ENCODE peak calls at places on chromosomes 13 and 19, in nine cellular contexts. I is Caco-2; J is uterus; B is colonic mucosa; N is SJSA1; Z is GM12878; X is CD8-positive, alpha-beta T cell; E is left lung; C is endodermal cell. H is an unnamed sample. For H3K27me3, the result is how much of the 10 kb centered on the place peaks cover.

GRCh38 chr13:31965361-31966066 is 66.1 kb upstream of the FRY start:
- DNase-seq in X (no peak), N (no peak), J (no peak), C (no peak), E (no peak), I (no peak), B (no peak), Z (peak), H (no peak)

GRCh38 chr13:57925250-57925649 is 293.7 kb downstream of the PCDH17 start:
- DNase-seq in J (no peak), Z (no peak), C (no peak), I (peak), N (no peak), X (no peak), B (no peak), E (no peak), H (no peak)

GRCh38 chr19:16405091-16405490 is 66.7 kb downstream of the EPS15L1 start:
- DNase-seq in I (no peak), B (no peak), C (no peak), Z (no peak), X (no peak), E (no peak), J (no peak), N (no peak), H (no peak)

GRCh38 chr19:18769989-18770528 is 21.0 kb downstream of the COMP start:
- DNase-seq in I (no peak), B (no peak), E (no peak), C (no peak), X (no peak), Z (no peak), N (no peak), J (no peak), H (no peak)

GRCh38 chr13:22517544-22517943 is 663.2 kb upstream of the SGCG start:
- DNase-seq in Z (no peak), I (no peak), J (no peak), B (no peak), X (no peak), C (no peak), N (no peak), E (no peak), H (no peak)

GRCh38 chr19:58227964-58228583 is 640 bp upstream of the ZNF544 start:
- DNase-seq in J (no peak), N (no peak), X (no peak), Z (no peak), I (peak), E (no peak), C (peak), B (no peak), H (no peak)

GRCh38 chr19:35037716-35038622 is 3.6 kb upstream of the HPN start:
- DNase-seq in J (no peak), C (no peak), X (no peak), N (no peak), Z (peak), B (no peak), I (no peak), E (no peak), H (no peak)

GRCh38 chr13:112907286-112907685 is 61.7 kb upstream of the MCF2L start:
- DNase-seq in J (no peak), B (no peak), N (no peak), Z (no peak), I (no peak), C (peak), X (no peak), E (no peak), H (no peak)

GRCh38 chr19:38617764-38618589 is at the start of gene MAP4K1:
- DNase-seq in B (peak), J (no peak), I (no peak), X (peak), Z (peak), C (peak), E (peak), N (no peak), H (no peak)

GRCh38 chr13:85277753-85278152 is 521.5 kb downstream of the SLITRK6 start:
- DNase-seq in B (no peak), N (peak), I (no peak), Z (no peak), X (no peak), C (no peak), E (no peak), J (no peak), H (no peak)

GRCh38 chr19:32969549-32969948 is 2.2 kb downstream of the CEP89 start:
- DNase-seq in E (no peak), C (no peak), X (no peak), I (no peak), N (no peak), Z (no peak), B (no peak), J (no peak), H (no peak)

GRCh38 chr19:8611391-8611883 is 922 bp upstream of the ADAMTS10 start:
- DNase-seq in C (peak), E (peak), Z (no peak), X (no peak), N (no peak), B (peak), I (no peak), J (peak), H (no peak)

GRCh38 chr13:85853161-85853894 is 54.1 kb upstream of the SLITRK6 start:
- DNase-seq in C (no peak), B (no peak), X (no peak), I (no peak), E (no peak), N (no peak), Z (no peak), J (no peak), H (no peak)

GRCh38 chr19:7799640-7800355 is 30.2 kb upstream of the EVI5L start:
- DNase-seq in B (peak), E (peak), N (peak), Z (no peak), X (peak), I (peak), C (peak), J (peak), H (no peak)

GRCh38 chr13:108269601-108270328 is at the start of gene TNFSF13B:
- DNase-seq in N (no peak), X (peak), B (peak), J (no peak), C (peak), E (peak), I (peak), Z (peak), H (peak)

GRCh38 chr19:48569814-48570213 is 17.8 kb downstream of the SULT2B1 start:
- DNase-seq in I (no peak), B (no peak), J (no peak), E (no peak), Z (no peak), X (no peak), N (no peak), C (no peak), H (no peak)

GRCh38 chr13:51105046-51105445 is 6.0 kb downstream of the C13orf42 start:
- DNase-seq in Z (no peak), J (no peak), C (peak), X (no peak), E (no peak), I (no peak), N (no peak), B (no peak), H (no peak)

GRCh38 chr19:31220540-31220939 is 128.7 kb downstream of the TSHZ3 start:
- DNase-seq in B (no peak), C (peak), J (no peak), Z (no peak), N (no peak), I (no peak), X (no peak), E (no peak), H (no peak)

GRCh38 chr19:45863840-45864628 is at the start of gene FOXA3:
- DNase-seq in J (no peak), Z (no peak), I (peak), C (peak), N (no peak), E (peak), X (peak), B (peak), H (no peak)

GRCh38 chr13:101700598-101700997 is 248.1 kb downstream of the ITGBL1 start:
- DNase-seq in Z (no peak), J (no peak), I (no peak), E (no peak), B (no peak), N (no peak), X (no peak), C (no peak), H (no peak)

GRCh38 chr13:22594041-22594440 is 586.7 kb upstream of the SGCG start:
- DNase-seq in C (no peak), N (no peak), E (no peak), B (no peak), J (no peak), X (no peak), Z (no peak), I (no peak), H (no peak)

GRCh38 chr13:97855570-97855970 is 97.9 kb upstream of the IPO5 start:
- DNase-seq in I (peak), C (peak), Z (peak), B (peak), N (peak), E (no peak), X (no peak), J (peak), H (peak)

GRCh38 chr13:106259928-106260327 is 275.5 kb downstream of the EFNB2 start:
- DNase-seq in C (no peak), E (peak), N (no peak), J (no peak), I (no peak), X (no peak), B (no peak), Z (no peak), H (no peak)

GRCh38 chr13:109746364-109746763 is 40.0 kb downstream of the IRS2 start:
- DNase-seq in I (no peak), E (no peak), J (no peak), Z (no peak), C (peak), B (no peak), X (no peak), N (peak), H (no peak)

GRCh38 chr13:74290324-74290773 is 156.1 kb upstream of the KLF12 start:
- DNase-seq in B (no peak), X (peak), J (peak), Z (no peak), N (no peak), C (peak), I (peak), E (no peak), H (no peak)

GRCh38 chr19:41403181-41403970 is 5.8 kb downstream of the BCKDHA start:
- DNase-seq in J (no peak), B (no peak), Z (no peak), C (no peak), E (no peak), N (no peak), I (no peak), X (no peak), H (no peak)

GRCh38 chr13:114166381-114167131 is 12.5 kb upstream of the CFAP97D2 start:
- DNase-seq in E (no peak), I (no peak), N (no peak), X (no peak), C (no peak), J (no peak), B (no peak), Z (no peak), H (no peak)

GRCh38 chr19:45862271-45862563 is 730 bp downstream of the SYMPK start:
- DNase-seq in C (no peak), N (no peak), E (peak), B (no peak), Z (no peak), J (no peak), I (no peak), X (no peak), H (no peak)

GRCh38 chr19:5893907-5894703 is 9.5 kb downstream of the NDUFA11 start:
- DNase-seq in Z (no peak), E (no peak), X (no peak), C (no peak), J (no peak), I (no peak), N (peak), B (no peak), H (no peak)

GRCh38 chr13:95523598-95523997 is 28.9 kb upstream of the CLDN10 start:
- DNase-seq in C (no peak), E (no peak), B (no peak), I (no peak), X (no peak), J (no peak), Z (no peak), N (no peak), H (no peak)

GRCh38 chr19:6736169-6736916 is 1.0 kb downstream of the GPR108 start:
- DNase-seq in Z (peak), C (peak), J (peak), E (peak), B (peak), X (peak), N (peak), I (peak), H (peak)

DNA sequence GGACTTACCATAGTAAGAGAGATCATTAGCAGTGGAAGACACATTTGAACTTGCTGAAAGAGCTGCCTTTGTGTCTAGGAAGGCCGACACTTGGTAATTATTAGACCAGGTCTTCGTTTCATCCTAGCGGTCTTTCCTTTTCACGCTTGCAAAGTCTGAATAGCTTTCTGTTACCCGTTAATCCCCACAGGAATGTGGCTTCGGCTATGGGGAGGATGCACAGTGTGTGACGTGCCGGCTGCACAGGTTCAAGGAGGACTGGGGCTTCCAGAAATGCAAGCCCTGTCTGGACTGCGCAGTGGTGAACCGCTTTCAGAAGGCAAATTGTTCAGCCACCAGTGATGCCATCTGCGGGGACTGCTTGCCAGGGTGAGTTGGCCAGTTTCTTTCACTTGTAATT is 45.5 kb downstream of the TNFRSF19 start:
- DNase-seq in J (no peak), E (no peak), N (no peak), B (no peak), Z (no peak), I (no peak), X (no peak), C (no peak), H (no peak)
- H3K4me3 ChIP-seq in J (no peak), E (no peak), N (no peak), B (no peak), Z (no peak), I (no peak), X (no peak), C (no peak), H (no peak)

DNA sequence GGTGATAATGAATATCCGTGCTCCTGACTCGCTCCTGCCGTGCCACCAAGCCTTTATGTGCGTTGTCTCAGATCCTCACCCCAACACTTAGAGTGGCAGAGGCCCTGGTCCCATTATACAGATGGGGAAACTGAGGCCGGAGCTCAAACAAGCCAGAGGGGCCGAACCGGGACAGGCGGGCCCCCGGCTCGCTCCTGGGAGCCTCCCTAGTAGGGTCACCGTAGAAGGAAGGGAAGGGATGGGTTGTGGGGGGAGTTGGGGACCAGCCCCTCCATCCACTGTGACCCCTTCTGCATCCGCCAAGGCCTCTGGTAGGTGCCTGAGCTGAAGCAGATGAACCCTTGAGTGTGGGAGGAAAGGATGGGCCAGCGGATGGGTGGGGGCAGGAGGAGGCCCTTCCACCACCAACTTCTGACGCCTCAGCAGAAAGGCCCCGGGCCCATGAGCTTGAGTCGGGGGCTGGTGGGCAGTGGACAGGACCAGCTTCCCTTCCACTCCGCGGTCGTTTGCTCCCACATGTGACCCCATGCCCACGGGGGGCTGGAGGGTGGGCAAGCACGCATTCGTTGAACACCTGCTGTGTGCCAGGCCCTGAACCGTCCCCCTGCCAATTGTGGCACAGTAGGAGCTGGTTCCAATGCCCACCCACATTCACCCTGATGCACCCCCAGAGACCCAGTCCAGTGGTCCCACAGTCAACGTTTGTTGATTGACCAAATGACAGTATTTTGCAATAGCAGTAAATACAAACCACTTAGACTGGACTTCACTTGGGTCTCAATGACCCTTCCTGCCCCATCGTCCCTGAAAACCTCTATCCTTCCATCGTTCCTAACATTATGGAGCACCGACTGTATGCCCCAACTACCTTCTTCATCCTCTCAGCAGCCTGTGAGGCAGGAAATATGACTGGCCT is 24.2 kb upstream of the TCF3 start:
- DNase-seq in Z (no peak), I (no peak), X (no peak), C (no peak), J (no peak), B (no peak), N (no peak), E (no peak), H (no peak)
- H3K27me3 ChIP-seq in Z (under half), I (under half), X (under half), C (half or more), J (under half), B (under half), N (half or more), E (under half), H (under half)

GRCh38 chr13:36885901-36886300 is 34.1 kb downstream of the SMAD9 start:
- DNase-seq in N (no peak), C (no peak), X (no peak), E (no peak), I (no peak), J (no peak), B (no peak), Z (no peak), H (no peak)

GRCh38 chr13:36883829-36884228 is 36.2 kb downstream of the SMAD9 start:
- DNase-seq in B (no peak), C (no peak), N (no peak), E (no peak), X (no peak), J (no peak), I (no peak), Z (no peak), H (no peak)

GRCh38 chr13:36880961-36881360 is 39.1 kb downstream of the SMAD9 start:
- DNase-seq in B (no peak), X (no peak), Z (no peak), I (no peak), N (no peak), E (no peak), C (no peak), J (no peak), H (peak)

GRCh38 chr13:36882829-36883390 is 37.1 kb downstream of the SMAD9 start:
- DNase-seq in E (no peak), Z (no peak), J (no peak), N (no peak), I (peak), B (no peak), X (no peak), C (no peak), H (no peak)

GRCh38 chr13:36884235-36884634 is 35.8 kb downstream of the SMAD9 start:
- DNase-seq in X (no peak), B (no peak), E (no peak), J (no peak), N (no peak), C (no peak), Z (no peak), I (no peak), H (no peak)
- H3K4me3 ChIP-seq in X (no peak), B (no peak), E (no peak), J (no peak), N (no peak), C (no peak), Z (no peak), I (no peak), H (no peak)

GRCh38 chr13:27966641-27967202 is 2.4 kb downstream of the CDX2 start:
- DNase-seq in N (no peak), J (no peak), Z (no peak), X (no peak), B (peak), I (peak), C (peak), E (no peak), H (no peak)
- H3K27me3 ChIP-seq in N (half or more), J (half or more), Z (under half), X (under half), B (under half), I (under half), C (half or more), E (half or more), H (half or more)

GRCh38 chr19:3149089-3149488 is 13.3 kb downstream of the GNA15 start:
- DNase-seq in E (no peak), X (no peak), I (no peak), Z (no peak), C (no peak), B (no peak), J (no peak), N (no peak), H (no peak)

GRCh38 chr19:3150739-3151329 is 15.0 kb downstream of the GNA15 start:
- DNase-seq in E (no peak), Z (no peak), N (no peak), B (no peak), C (no peak), X (no peak), I (no peak), J (no peak), H (no peak)

GRCh38 chr19:3148503-3148902 is 12.7 kb downstream of the GNA15 start:
- DNase-seq in N (no peak), X (no peak), I (no peak), C (no peak), E (no peak), B (no peak), Z (no peak), J (no peak), H (no peak)

GRCh38 chr19:3151563-3152430 is 16.0 kb downstream of the GNA15 start:
- DNase-seq in J (no peak), E (no peak), I (no peak), B (no peak), Z (no peak), N (no peak), X (no peak), C (no peak), H (no peak)

DNA sequence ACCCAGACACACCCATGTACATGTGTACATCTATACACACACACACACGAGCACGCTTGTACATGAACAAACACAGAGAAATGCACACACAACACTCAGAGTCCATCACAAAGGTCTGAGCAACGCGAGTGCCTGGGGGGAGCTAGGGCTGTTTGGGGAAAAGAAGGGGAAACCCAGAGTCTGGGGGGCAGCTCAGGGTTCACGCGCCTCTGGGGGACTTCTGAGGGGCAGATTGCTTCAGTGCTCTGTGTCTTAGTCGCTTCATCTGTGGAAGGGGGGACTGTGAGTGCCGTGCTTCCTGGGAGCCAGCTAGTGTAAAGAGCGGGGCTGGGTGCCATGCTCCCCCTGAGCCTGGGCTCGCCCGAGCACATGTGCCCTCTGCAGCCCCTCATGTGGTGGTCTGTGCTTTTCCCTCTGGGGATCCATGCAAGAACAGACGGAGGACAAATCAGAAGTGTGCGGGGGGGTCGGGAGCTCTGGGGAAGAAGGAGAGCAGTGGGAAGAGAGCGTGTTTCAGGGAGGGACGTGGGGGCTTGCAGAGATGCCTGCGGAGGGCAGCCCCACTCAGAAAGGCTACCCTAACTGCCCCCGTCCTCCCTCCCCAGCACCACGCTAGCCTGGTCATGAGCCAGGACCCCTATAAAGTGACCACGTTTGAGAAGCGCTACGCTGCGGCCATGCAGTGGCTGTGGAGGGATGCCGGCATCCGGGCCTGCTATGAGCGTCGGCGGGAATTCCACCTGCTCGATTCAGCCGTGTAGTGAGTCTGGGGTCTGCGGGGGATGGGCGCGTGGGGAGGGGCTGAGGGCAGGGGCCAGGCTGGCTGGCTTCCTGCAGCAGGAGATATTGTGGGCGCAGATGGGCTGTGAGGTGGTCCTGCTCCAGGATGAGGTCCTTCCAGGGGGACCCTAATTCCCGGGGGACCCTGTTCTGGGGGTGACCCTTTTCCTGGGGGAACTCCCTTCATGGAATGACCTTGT is 14.0 kb downstream of the GNA15 start:
- DNase-seq in I (no peak), J (no peak), E (no peak), C (no peak), B (no peak), Z (no peak), X (no peak), N (no peak), H (no peak)
- H3K4me3 ChIP-seq in I (no peak), J (no peak), E (no peak), C (no peak), B (no peak), Z (no peak), X (no peak), N (no peak), H (no peak)

H was measured in BJ.